ENCODE peak calls at places on chromosome 9, in seven cellular contexts. Y is AG09309, D is MCF 10A, I is GM10248, E is WERI-Rb-1, T is GM13976, J is Peyer's patch. O is an unnamed sample.

GRCh38 chr9:13446935-13447334 is 167.4 kb upstream of the MPDZ start:
- DNase-seq in I (no peak), D (no peak), T (no peak), J (no peak), E (no peak), Y (no peak), O (no peak)

GRCh38 chr9:132069046-132069898 is 10.4 kb downstream of the MED27 start:
- DNase-seq in E (no peak), I (no peak), Y (no peak), D (no peak), J (no peak), T (no peak), O (no peak)

GRCh38 chr9:132250324-132251262 is 88.7 kb downstream of the NTNG2 start:
- DNase-seq in Y (no peak), I (no peak), D (no peak), T (no peak), J (no peak), E (peak), O (no peak)

GRCh38 chr9:95409650-95410426 is 92.3 kb upstream of the FANCC start:
- DNase-seq in D (peak), J (no peak), E (no peak), T (no peak), Y (peak), I (no peak), O (no peak)

GRCh38 chr9:76415154-76415553 is 20.9 kb upstream of the RFK start:
- DNase-seq in T (no peak), E (no peak), J (no peak), D (peak), I (no peak), Y (no peak), O (no peak)

GRCh38 chr9:36415822-36416515 is 15.9 kb upstream of the RNF38 start:
- DNase-seq in E (no peak), D (no peak), Y (no peak), I (no peak), T (no peak), J (no peak), O (no peak)

GRCh38 chr9:124835026-124835501 is 18.2 kb upstream of the WDR38 start:
- DNase-seq in E (no peak), D (peak), Y (no peak), T (no peak), I (no peak), J (peak), O (no peak)

GRCh38 chr9:94912700-94913249 is 186.3 kb downstream of the AOPEP start:
- DNase-seq in J (no peak), I (no peak), D (peak), E (no peak), T (no peak), Y (no peak), O (no peak)

GRCh38 chr9:21777701-21778100 is 24.7 kb upstream of the MTAP start:
- DNase-seq in E (no peak), T (no peak), I (no peak), J (no peak), D (no peak), Y (peak), O (no peak)

GRCh38 chr9:91301161-91301560 is 60.6 kb downstream of the AUH start:
- DNase-seq in I (no peak), T (no peak), D (peak), E (no peak), Y (no peak), J (no peak), O (no peak)

GRCh38 chr9:98775831-98776441 is 20.4 kb downstream of the ANKS6 start:
- DNase-seq in T (peak), D (peak), I (peak), Y (peak), E (peak), J (peak), O (peak)

GRCh38 chr9:130366072-130366471 is 78.7 kb upstream of the ASS1 start:
- DNase-seq in Y (no peak), T (no peak), D (no peak), E (no peak), J (no peak), I (no peak), O (no peak)

GRCh38 chr9:2662496-2662895 is 40.9 kb downstream of the VLDLR start:
- DNase-seq in T (no peak), J (no peak), E (peak), D (peak), I (no peak), Y (no peak), O (no peak)

GRCh38 chr9:96086936-96087582 is 211.6 kb downstream of the ERCC6L2 start:
- DNase-seq in J (no peak), D (no peak), E (no peak), T (no peak), I (no peak), Y (no peak), O (no peak)

GRCh38 chr9:29656641-29657406 is 2083.5 kb upstream of the C9orf72 start:
- DNase-seq in Y (no peak), T (no peak), I (no peak), E (no peak), D (no peak), J (no peak), O (no peak)

GRCh38 chr9:34502471-34503335 is 20.1 kb downstream of the ENHO start:
- DNase-seq in E (no peak), T (no peak), Y (no peak), J (no peak), D (no peak), I (no peak), O (no peak)

GRCh38 chr9:34503406-34503805 is 19.4 kb downstream of the ENHO start:
- DNase-seq in T (no peak), E (no peak), Y (no peak), J (no peak), I (no peak), D (no peak), O (no peak)

GRCh38 chr9:34501372-34501771 is 21.4 kb downstream of the ENHO start:
- DNase-seq in E (no peak), I (no peak), D (no peak), Y (no peak), T (no peak), J (no peak), O (no peak)

GRCh38 chr9:34500623-34501267 is 22.0 kb downstream of the ENHO start:
- DNase-seq in J (peak), T (peak), D (peak), I (peak), Y (no peak), E (peak), O (peak)

DNA sequence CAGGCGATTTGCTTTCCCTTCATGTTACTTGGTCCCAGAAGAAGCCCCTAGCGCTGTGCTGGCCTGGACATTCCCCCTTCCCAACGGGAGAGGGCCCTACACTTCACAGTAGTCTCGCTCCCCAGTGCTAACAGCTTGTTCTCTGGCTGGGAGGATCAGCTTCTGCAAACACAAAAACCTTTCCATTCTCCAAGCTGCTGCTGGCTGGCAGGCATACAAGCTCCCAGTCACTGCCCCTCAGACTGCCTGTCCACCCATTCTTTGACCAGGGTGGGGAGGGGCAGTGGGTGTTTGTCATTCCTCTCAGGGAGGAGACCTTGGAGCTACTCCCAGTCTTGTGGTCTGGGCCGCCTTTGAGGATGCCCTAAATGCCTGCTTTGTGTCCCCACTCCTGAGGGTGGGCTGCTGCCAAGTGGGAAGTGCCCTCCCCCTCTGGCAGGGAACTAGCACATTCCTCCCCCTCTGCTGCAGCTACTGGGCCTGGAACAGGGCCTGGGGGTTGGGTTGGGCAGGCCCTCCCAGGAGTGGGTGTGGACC is 20.8 kb downstream of the ENHO start:
- DNase-seq in D (no peak), T (no peak), J (no peak), I (no peak), Y (peak), E (peak), O (no peak)
- TF ChIP-seq CTCF in D (no peak), T (no peak), J (no peak), I (no peak), Y (peak), E (peak), O (no peak)

DNA sequence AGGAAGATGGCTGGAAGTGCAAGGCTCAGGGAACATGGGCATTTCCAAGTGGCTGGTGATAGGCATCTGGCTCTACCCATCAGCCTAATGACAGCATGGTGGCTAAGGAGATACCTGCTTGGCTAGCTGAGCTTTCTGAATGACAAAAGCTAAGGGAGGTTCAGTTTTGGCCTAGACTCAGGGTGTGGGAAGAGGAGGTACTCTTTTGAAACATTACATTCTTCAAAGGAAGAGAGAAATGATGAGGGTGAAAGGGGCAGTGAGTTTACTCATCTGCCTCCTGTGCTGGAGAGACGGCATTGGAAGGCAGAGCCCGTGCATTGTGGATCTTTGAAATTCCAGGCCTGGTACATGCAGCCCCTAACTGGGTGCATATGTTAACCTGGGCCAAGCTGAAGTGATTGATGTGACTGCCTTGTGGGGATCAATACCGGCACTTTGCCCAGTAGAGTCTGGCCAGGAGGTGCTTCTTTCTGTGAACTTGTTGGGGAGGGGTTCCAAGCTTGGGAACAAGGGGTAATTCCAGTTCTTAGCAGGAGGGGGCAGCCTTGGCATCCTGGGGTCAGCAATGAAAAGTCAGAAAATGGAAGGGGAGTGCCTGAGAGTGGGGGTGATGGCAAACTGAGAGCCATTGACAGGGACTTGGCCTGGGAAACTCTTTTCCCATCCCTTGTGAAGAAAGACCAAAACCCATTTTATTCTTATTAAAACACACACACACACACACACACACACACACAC is 108.6 kb downstream of the ACER2 start:
- DNase-seq in D (peak), T (peak), I (peak), E (peak), Y (no peak), J (no peak), O (peak)
- TF ChIP-seq CTCF in D (no peak), T (peak), I (peak), E (peak), Y (peak), J (no peak), O (no peak)

DNA sequence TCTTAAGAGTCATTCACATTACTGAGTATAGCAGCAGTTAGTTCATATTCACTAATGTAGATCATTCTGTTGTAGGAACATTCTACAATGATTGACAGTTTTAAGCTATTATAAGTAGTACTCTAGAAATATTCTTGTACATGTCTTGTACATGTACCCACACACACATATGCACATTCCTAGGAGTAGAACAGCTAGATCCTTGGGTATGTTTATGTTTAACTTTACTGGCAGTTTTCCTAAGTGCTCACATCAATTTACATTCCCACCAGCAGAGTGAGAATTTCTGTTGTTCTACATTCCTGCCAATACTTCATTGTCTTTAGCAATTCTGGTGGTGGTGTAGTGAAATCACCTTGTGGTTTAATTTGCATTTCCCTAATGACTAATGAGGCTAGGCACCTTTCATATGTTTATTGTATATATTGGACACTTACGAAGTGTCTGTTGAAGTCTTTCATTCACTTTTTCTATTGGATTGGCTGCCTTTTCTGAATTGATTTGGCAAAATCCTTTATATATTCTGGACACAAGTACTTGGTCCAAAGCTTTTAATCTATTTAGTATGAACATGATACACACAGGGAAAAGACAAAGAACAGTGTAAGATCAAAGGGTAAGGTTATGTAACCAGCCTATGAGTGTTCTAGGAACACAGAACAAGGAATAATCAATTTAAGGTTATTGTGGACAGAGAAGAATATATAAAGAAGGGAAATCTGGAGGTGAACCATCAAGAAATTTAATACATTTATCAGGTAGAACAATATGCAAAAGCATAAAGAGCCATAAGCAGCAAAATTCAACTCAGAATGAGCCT is 95.6 kb downstream of the MLLT3 start:
- DNase-seq in J (no peak), T (no peak), I (no peak), Y (no peak), D (peak), E (no peak), O (no peak)
- TF ChIP-seq CTCF in J (no peak), T (no peak), I (no peak), Y (no peak), D (no peak), E (no peak), O (no peak)

DNA sequence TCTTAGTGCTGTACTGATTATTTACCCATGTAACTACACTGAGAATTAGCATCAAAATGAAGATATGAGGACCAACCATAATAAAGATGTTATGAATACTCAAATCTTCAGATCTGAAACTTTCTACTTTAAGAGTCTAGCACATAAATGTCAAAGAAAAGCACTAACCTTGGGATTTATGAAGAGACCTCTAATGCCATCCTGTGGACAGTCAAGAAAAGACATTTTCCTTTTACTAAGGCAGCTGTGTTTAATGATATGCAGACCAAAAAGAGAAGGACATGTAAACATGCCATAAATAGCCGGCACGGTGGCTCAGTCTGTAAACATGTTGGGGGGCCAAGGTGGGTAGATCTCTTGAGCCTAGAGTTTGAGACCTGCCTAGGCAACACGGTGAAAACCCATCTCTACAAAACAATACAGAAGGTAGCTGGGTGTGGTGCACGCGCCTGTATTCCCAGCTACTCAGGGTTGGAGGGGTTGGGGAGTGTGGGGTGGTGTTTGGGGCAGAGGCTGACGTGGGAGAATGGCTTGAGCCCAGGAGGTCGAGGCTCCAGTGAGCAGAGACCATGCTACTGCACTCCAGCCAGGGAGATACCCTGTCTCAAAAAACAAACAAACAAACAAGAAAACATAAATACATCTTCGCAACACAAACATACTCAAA is 266.9 kb upstream of the TYRP1 start:
- DNase-seq in J (no peak), D (peak), T (no peak), E (no peak), I (no peak), Y (no peak), O (no peak)
- TF ChIP-seq CTCF in J (no peak), D (peak), T (no peak), E (peak), I (no peak), Y (no peak), O (no peak)

DNA sequence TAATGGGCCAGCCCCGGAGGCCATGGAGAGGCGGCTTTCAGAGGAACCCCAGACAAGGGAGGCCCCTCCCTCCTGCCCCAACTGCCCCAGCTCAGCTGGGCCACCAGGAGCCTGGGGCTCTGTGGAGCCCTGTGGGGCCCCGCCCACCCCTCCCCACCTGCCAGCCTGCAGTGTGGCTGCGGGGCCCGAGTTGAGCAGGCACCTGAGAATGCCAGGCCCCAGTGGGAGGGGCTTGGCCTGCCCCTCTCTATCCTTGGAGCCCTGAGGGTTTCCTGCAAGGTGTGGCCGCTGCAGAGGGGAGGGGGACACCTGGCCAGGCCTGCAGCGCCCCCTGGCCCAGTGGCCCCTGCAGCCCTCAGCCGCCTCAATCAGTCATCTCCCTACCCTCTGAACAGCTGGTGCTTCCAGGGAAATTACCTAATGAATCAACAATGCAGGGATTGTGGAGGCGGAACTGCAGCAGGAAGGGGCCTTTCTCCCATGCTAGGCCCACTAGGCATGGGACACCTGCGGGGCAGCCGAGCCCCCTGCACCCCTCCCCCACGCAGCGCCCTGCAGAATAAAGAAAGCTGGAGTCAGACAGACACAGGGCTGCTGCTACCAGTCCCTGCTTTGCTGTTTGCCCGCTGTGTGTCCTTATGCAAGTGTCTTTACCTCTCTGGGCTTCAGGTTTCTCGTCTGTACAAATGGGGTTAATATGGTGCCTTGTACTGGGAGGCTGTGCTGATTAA is 48.0 kb downstream of the LMX1B start:
- DNase-seq in T (no peak), D (peak), J (no peak), E (peak), Y (no peak), I (no peak), O (no peak)
- TF ChIP-seq CTCF in T (no peak), D (no peak), J (no peak), E (peak), Y (no peak), I (no peak), O (no peak)

GRCh38 chr9:546235-546634 is 295.3 kb upstream of the DMRT1 start:
- DNase-seq in D (no peak), J (no peak), T (no peak), I (no peak), Y (no peak), E (no peak), O (no peak)

GRCh38 chr9:549425-549997 is 292.0 kb upstream of the DMRT1 start:
- DNase-seq in Y (no peak), J (no peak), E (no peak), D (no peak), I (no peak), T (no peak), O (no peak)

GRCh38 chr9:545480-545879 is 296.0 kb upstream of the DMRT1 start:
- DNase-seq in J (no peak), I (no peak), E (no peak), D (no peak), Y (no peak), T (no peak), O (no peak)

GRCh38 chr9:547309-547708 is 294.2 kb upstream of the DMRT1 start:
- DNase-seq in I (no peak), D (no peak), T (no peak), Y (no peak), J (no peak), E (no peak), O (no peak)

DNA sequence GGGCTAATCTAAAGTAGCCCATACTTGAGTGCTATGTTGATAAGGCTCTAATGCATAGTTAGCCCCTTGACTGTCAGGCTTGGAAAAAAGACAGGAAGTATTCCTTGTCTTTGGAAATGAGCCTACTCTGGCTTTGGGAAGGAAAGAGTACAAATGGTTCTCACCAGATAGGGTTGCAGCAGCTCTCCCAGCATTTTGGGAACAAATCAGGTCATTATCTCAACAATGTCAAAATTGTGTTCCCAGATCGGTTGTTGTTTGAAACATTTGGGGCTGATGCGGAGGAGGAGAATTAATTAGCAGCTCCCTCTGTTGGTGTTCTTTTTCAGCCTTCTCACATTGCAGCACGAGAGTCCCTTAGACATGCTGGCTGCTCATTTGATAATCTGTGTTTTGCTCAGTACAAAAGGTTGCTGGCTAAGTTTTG is 294.7 kb upstream of the DMRT1 start:
- DNase-seq in Y (no peak), T (no peak), J (no peak), D (no peak), E (no peak), I (no peak), O (no peak)
- TF ChIP-seq CTCF in Y (peak), T (no peak), J (peak), D (no peak), E (peak), I (no peak), O (no peak)

O was measured in activated CD8-positive, alpha-beta T cell treated with anti-CD3 and anti-CD28 coated beads for 36 hours.